ENCODE peak calls at places on chromosomes 13 and 19, in six cellular contexts. V, J, Z, E, T and H are unnamed samples.

GRCh38 chr19:55578761-55579747 is 1.6 kb downstream of the ZNF579 start:
- DNase-seq in V (no peak), J (no peak), Z (no peak), E (no peak), T (no peak), H (no peak)

GRCh38 chr19:1864480-1865171 is 1.2 kb upstream of the KLF16 start:
- DNase-seq in V (no peak), J (peak), Z (peak), E (peak), T (no peak), H (peak)

GRCh38 chr13:78700121-78700910 is 41.4 kb upstream of the OBI1 start:
- DNase-seq in V (no peak), J (no peak), Z (peak), E (no peak), T (no peak), H (no peak)

GRCh38 chr13:40052954-40053353 is 397.5 kb downstream of the COG6 start:
- DNase-seq in V (no peak), J (no peak), Z (no peak), E (no peak), T (no peak), H (no peak)

GRCh38 chr19:38875656-38876345 is 2.3 kb downstream of the RINL start:
- DNase-seq in V (no peak), J (no peak), Z (no peak), E (no peak), T (no peak), H (no peak)

GRCh38 chr13:97125810-97126738 is 96.1 kb upstream of the MBNL2 start:
- DNase-seq in V (no peak), J (no peak), Z (no peak), E (no peak), T (peak), H (peak)

GRCh38 chr19:17404015-17404414 is 1.4 kb downstream of the BST2 start:
- DNase-seq in V (no peak), J (no peak), Z (no peak), E (peak), T (no peak), H (peak)

GRCh38 chr13:92566767-92567166 is 659.8 kb upstream of the GPC6 start:
- DNase-seq in V (no peak), J (no peak), Z (no peak), E (no peak), T (no peak), H (no peak)

GRCh38 chr13:77523386-77523785 is 12.1 kb upstream of the SCEL start:
- DNase-seq in V (no peak), J (no peak), Z (no peak), E (no peak), T (no peak), H (no peak)

GRCh38 chr13:79393564-79394249 is 12.3 kb downstream of the RBM26 start:
- DNase-seq in V (no peak), J (peak), Z (peak), E (peak), T (no peak), H (peak)

GRCh38 chr13:95530178-95530577 is 22.3 kb upstream of the CLDN10 start:
- DNase-seq in V (no peak), J (peak), Z (peak), E (no peak), T (no peak), H (peak)

GRCh38 chr13:62653371-62653770 is 1237.7 kb upstream of the PCDH20 start:
- DNase-seq in V (no peak), J (no peak), Z (no peak), E (no peak), T (no peak), H (no peak)

GRCh38 chr13:71852082-71852481 is 14.9 kb downstream of the DACH1 start:
- DNase-seq in V (no peak), J (no peak), Z (no peak), E (no peak), T (no peak), H (no peak)

GRCh38 chr13:61994174-61994573 is 578.5 kb upstream of the PCDH20 start:
- DNase-seq in V (no peak), J (no peak), Z (no peak), E (no peak), T (no peak), H (no peak)

GRCh38 chr19:49567722-49568454 is 12.5 kb downstream of the NOSIP start:
- DNase-seq in V (no peak), J (no peak), Z (no peak), E (peak), T (no peak), H (peak)

GRCh38 chr19:48999481-49000325 is 6.0 kb downstream of the RUVBL2 start:
- DNase-seq in V (peak), J (no peak), Z (peak), E (peak), T (no peak), H (peak)

GRCh38 chr19:15467734-15468214 is 3.4 kb upstream of the RASAL3 start:
- DNase-seq in V (no peak), J (no peak), Z (no peak), E (no peak), T (no peak), H (no peak)

GRCh38 chr19:1105217-1105872 is 1.6 kb downstream of the GPX4 start:
- DNase-seq in V (no peak), J (no peak), Z (no peak), E (no peak), T (no peak), H (no peak)

GRCh38 chr19:7226749-7227148 is 67.5 kb downstream of the INSR start:
- DNase-seq in V (no peak), J (no peak), Z (no peak), E (no peak), T (no peak), H (no peak)

GRCh38 chr13:105462981-105463380 is 1072.5 kb downstream of the EFNB2 start:
- DNase-seq in V (no peak), J (no peak), Z (peak), E (no peak), T (no peak), H (no peak)

GRCh38 chr13:41058229-41059070 is 2.9 kb upstream of the WBP4 start:
- DNase-seq in V (no peak), J (no peak), Z (no peak), E (peak), T (no peak), H (no peak)

GRCh38 chr13:112249644-112250610 is 126.2 kb upstream of the SPACA7 start:
- DNase-seq in V (no peak), J (no peak), Z (no peak), E (no peak), T (no peak), H (no peak)

GRCh38 chr13:111484129-111484925 is 163.9 kb downstream of the TEX29 start:
- DNase-seq in V (no peak), J (no peak), Z (no peak), E (no peak), T (no peak), H (no peak)

GRCh38 chr13:40176242-40176641 is 490.2 kb downstream of the FOXO1 start:
- DNase-seq in V (no peak), J (no peak), Z (no peak), E (no peak), T (no peak), H (no peak)

GRCh38 chr13:23570099-23570926 is at the start of gene TNFRSF19:
- DNase-seq in V (no peak), J (peak), Z (peak), E (peak), T (no peak), H (no peak)

GRCh38 chr13:28819748-28820098 is 416 bp upstream of the MTUS2 start:
- DNase-seq in V (peak), J (peak), Z (peak), E (peak), T (no peak), H (peak)

GRCh38 chr19:4288091-4288777 is 9.2 kb downstream of the SHD start:
- DNase-seq in V (no peak), J (no peak), Z (no peak), E (peak), T (no peak), H (no peak)

GRCh38 chr19:7497292-7497691 is 8.5 kb upstream of the PEX11G start:
- DNase-seq in V (no peak), J (no peak), Z (no peak), E (peak), T (no peak), H (peak)

GRCh38 chr19:49193822-49194394 is 36.3 kb downstream of the TRPM4 start:
- DNase-seq in V (no peak), J (no peak), Z (no peak), E (no peak), T (no peak), H (no peak)

GRCh38 chr19:29449371-29449770 is 76.4 kb upstream of the VSTM2B start:
- DNase-seq in V (no peak), J (no peak), Z (no peak), E (no peak), T (no peak), H (no peak)

GRCh38 chr13:47033216-47033615 is 136.4 kb upstream of the HTR2A start:
- DNase-seq in V (no peak), J (no peak), Z (no peak), E (peak), T (no peak), H (no peak)

GRCh38 chr13:104008571-104009435 is 942.6 kb upstream of the SLC10A2 start:
- DNase-seq in V (no peak), J (no peak), Z (peak), E (no peak), T (no peak), H (no peak)

GRCh38 chr19:43797118-43797517 is 5.1 kb downstream of the LYPD5 start:
- DNase-seq in V (no peak), J (no peak), Z (no peak), E (no peak), T (no peak), H (no peak)

GRCh38 chr19:43797556-43797955 is 4.7 kb downstream of the LYPD5 start:
- DNase-seq in V (no peak), J (no peak), Z (no peak), E (no peak), T (no peak), H (no peak)

GRCh38 chr19:43798026-43798545 is 4.2 kb downstream of the LYPD5 start:
- DNase-seq in V (no peak), J (no peak), Z (no peak), E (no peak), T (no peak), H (no peak)

GRCh38 chr19:43799502-43800142 is 2.6 kb downstream of the LYPD5 start:
- DNase-seq in V (no peak), J (no peak), Z (no peak), E (peak), T (no peak), H (no peak)

DNA sequence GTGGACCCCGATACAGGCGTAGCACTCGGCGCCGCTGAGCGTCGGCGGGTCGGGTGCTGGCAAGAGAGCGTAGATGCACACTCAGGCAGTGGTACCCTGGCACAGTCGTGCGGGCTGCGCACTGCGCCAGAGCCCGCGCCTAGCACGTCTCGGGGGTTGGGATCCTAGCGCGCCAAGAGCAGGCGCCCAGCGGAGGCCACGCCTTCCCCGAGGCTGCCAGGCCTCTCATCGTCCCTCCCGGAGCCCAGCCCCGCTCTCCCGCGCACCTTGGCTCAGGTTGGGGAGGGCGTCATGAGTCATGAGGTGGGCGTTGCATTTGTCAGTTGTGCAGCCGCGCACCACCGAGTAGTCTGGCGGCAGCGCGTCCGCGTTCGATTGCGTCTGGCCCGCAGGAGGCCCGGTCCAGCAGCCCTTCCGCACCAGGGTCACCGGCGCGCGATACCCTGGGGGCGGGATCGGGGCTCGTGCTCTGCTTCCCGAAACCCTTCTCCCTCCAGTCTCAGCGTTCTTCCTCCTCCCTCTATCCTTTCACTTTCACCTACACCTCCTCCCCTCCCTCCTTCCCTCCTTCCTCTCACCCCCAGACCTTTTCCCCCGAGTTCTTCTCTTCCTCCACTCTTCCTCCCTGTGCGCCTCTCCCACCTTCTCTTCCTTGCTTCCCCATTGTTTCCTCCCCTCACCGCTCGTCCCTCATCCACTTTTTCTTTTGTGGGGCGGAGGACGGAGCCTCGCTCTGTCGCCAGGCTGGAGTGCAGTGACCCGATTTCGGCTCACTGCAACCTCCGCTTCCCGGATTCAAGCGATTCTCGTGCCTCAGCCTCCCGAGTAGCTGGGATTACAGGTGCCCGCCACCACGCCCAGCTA is 3.5 kb downstream of the LYPD5 start:
- DNase-seq in V (no peak), J (no peak), Z (no peak), E (peak), T (no peak), H (peak)
- TF ChIP-seq POLR2A in V (no peak), J (no peak), Z (no peak), E (no peak), T (no peak), H (no peak)

DNA sequence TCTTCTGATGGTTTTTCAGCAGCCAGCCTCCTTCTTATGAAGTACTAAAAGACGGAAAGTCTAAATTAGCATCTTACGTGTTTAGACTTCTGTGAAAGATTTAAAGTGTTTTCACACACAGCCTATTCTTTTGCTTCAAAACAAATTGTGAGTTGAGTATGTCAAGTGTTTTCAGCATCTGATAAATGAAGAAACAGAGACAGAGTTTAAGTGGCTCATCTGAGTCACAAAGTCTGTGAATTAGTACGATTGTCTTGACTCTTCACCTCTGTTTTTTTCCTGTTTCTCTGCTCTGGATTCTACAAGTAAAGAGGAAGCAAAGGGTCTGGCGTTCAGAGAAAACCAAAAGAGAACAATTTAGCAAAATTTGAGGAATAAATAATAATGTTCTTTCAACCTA is 116.4 kb downstream of the FRY start:
- DNase-seq in V (no peak), J (no peak), Z (peak), E (no peak), T (no peak), H (no peak)
- TF ChIP-seq MYC in V (no peak), J (no peak), Z (no peak), E (no peak), T (no peak), H (no peak)

GRCh38 chr19:42423462-42424344 is 3.5 kb downstream of the LIPE start:
- DNase-seq in V (peak), J (no peak), Z (peak), E (no peak), T (no peak), H (no peak)

GRCh38 chr19:42422576-42423461 is 4.4 kb downstream of the LIPE start:
- DNase-seq in V (no peak), J (peak), Z (no peak), E (no peak), T (no peak), H (peak)

GRCh38 chr19:42421101-42421500 is 6.1 kb downstream of the LIPE start:
- DNase-seq in V (no peak), J (no peak), Z (no peak), E (no peak), T (no peak), H (no peak)

GRCh38 chr19:42421591-42422031 is 5.6 kb downstream of the LIPE start:
- DNase-seq in V (no peak), J (no peak), Z (peak), E (no peak), T (no peak), H (no peak)

DNA sequence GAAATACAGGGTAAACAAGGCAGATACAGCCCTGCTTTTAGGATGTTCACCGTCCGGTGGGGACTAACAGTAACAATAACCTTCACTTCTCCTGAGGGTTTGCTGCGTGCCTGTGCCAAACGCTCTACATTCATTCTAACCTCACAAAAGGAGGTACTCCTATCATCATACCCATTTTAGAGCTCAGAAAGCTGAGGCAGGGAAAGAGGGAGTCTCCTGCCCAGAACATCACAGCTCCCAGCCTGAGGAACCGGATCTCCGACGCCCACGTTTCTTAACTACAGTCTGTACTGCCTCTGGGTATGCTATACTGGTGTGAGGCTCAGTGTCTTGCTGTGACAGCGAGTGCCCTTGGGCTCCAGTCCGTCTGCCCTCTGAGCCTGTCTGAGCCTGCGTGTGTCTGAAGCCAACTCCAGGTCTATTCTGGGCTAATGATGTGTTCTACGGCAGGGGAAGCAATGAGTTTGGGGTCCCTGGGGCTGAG is 5.1 kb downstream of the LIPE start:
- DNase-seq in V (no peak), J (no peak), Z (no peak), E (no peak), T (no peak), H (no peak)
- H3K4me3 ChIP-seq in V (no peak), J (no peak), Z (no peak), E (no peak), T (peak), H (no peak)

GRCh38 chr13:101881593-101881992 is 429.1 kb downstream of the ITGBL1 start:
- DNase-seq in V (no peak), J (no peak), Z (no peak), E (no peak), T (no peak), H (no peak)
- TF ChIP-seq POLR2A in V (no peak), J (no peak), Z (no peak), E (no peak), T (no peak), H (no peak)

DNA sequence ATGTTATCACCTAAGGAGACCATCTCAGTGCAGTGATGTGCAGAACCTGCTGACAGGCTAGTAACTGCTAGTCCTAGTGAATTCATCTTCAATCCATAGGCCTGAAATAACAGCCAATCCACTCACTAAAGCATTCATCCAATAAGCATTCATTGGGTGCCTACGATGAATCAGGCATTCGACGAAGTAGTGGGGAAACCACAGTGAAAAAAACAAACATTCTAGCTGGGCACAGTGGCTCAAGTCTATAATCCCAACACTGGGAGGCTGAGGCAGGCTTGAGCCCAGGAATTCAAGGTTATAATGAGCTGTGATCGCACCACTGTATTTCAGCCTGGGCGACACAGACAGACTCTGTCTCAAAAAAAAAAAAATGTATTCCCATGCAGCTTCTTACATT is 135.6 kb downstream of the RNF17 start:
- DNase-seq in V (no peak), J (no peak), Z (no peak), E (no peak), T (no peak), H (no peak)
- TF ChIP-seq MYC in V (no peak), J (no peak), Z (no peak), E (no peak), T (no peak), H (no peak)

GRCh38 chr19:46015080-46015960 is 7.5 kb downstream of the PGLYRP1 start:
- DNase-seq in V (peak), J (no peak), Z (peak), E (no peak), T (no peak), H (peak)
- H3K4me3 ChIP-seq in V (peak), J (no peak), Z (no peak), E (no peak), T (no peak), H (no peak)

GRCh38 chr19:23378948-23379347 is 16.3 kb downstream of the ZNF91 start:
- DNase-seq in V (no peak), J (no peak), Z (no peak), E (no peak), T (no peak), H (no peak)
- TF ChIP-seq POLR2A in V (no peak), J (no peak), Z (no peak), E (no peak), T (no peak), H (no peak)

GRCh38 chr13:20685042-20685441 is 18.5 kb upstream of the IL17D start:
- DNase-seq in V (no peak), J (no peak), Z (peak), E (no peak), T (no peak), H (no peak)
- TF ChIP-seq MYC in V (no peak), J (no peak), Z (no peak), E (no peak), T (no peak), H (no peak)